ENCODE peak calls at places on chromosomes 2 and 18, in seven cellular contexts. A is uterus; W is mucosa of gallbladder; M is nucleus accumbens; J is Peyer's patch; V is effector memory CD8-positive, alpha-beta T cell; Y is CD8-positive, alpha-beta T cell. O is an unnamed sample.

GRCh38 chr2:33411765-33412164 is 64.7 kb upstream of the RASGRP3 start:
- DNase-seq in A (no peak), W (no peak), M (no peak), J (no peak), V (no peak), Y (no peak), O (no peak)

GRCh38 chr2:36381965-36382364 is 26.4 kb downstream of the CRIM1 start:
- DNase-seq in A (no peak), W (no peak), M (no peak), J (no peak), V (no peak), Y (no peak), O (peak)

GRCh38 chr2:153595939-153596338 is 117.4 kb upstream of the RPRM start:
- DNase-seq in A (no peak), W (no peak), M (no peak), J (no peak), V (no peak), Y (no peak), O (no peak)

GRCh38 chr2:138013651-138014050 is 49.4 kb downstream of the HNMT start:
- DNase-seq in A (no peak), W (no peak), M (no peak), J (no peak), V (no peak), Y (no peak), O (no peak)

GRCh38 chr2:152402780-152403388 is 67.9 kb downstream of the FMNL2 start:
- DNase-seq in A (no peak), W (no peak), M (no peak), J (no peak), V (no peak), Y (no peak), O (no peak)

GRCh38 chr18:2986150-2986865 is 26.6 kb downstream of the LPIN2 start:
- DNase-seq in A (no peak), W (no peak), M (no peak), J (no peak), V (no peak), Y (no peak), O (no peak)

GRCh38 chr18:53698907-53699306 is 525.6 kb downstream of the MBD2 start:
- DNase-seq in A (no peak), W (peak), M (no peak), J (no peak), V (no peak), Y (no peak), O (peak)

GRCh38 chr2:71631411-71631931 is 178.1 kb downstream of the DYSF start:
- DNase-seq in A (no peak), W (no peak), M (no peak), J (no peak), V (no peak), Y (no peak), O (no peak)

GRCh38 chr2:189096769-189097447 is 82.7 kb downstream of the COL5A2 start:
- DNase-seq in A (no peak), W (no peak), M (no peak), J (no peak), V (no peak), Y (no peak), O (no peak)

GRCh38 chr18:55252053-55252675 is 292.9 kb upstream of the CCDC68 start:
- DNase-seq in A (no peak), W (no peak), M (no peak), J (no peak), V (no peak), Y (no peak), O (no peak)

GRCh38 chr2:65452150-65452895 is 19.9 kb upstream of the SPRED2 start:
- DNase-seq in A (no peak), W (no peak), M (no peak), J (no peak), V (no peak), Y (no peak), O (no peak)

GRCh38 chr2:46350030-46350699 is 53.0 kb downstream of the EPAS1 start:
- DNase-seq in A (no peak), W (no peak), M (no peak), J (no peak), V (no peak), Y (no peak), O (no peak)

GRCh38 chr2:196244516-196244915 is 73.1 kb upstream of the STK17B start:
- DNase-seq in A (no peak), W (no peak), M (no peak), J (no peak), V (no peak), Y (no peak), O (no peak)

GRCh38 chr18:26089247-26090129 is 925 bp downstream of the SS18 start:
- DNase-seq in A (no peak), W (no peak), M (no peak), J (no peak), V (peak), Y (peak), O (peak)

GRCh38 chr2:169767243-169767888 is 31.3 kb upstream of the SSB start:
- DNase-seq in A (peak), W (peak), M (no peak), J (peak), V (peak), Y (peak), O (peak)